ENCODE peak calls at places on chromosomes 6 and 20, in seven cellular contexts. T, E, C, P, S, R and U are unnamed samples.

GRCh38 chr20:23147964-23148720 is 62.0 kb upstream of the CD93 start:
- DNase-seq in T (no peak), E (no peak), C (peak), P (peak), S (peak), R (peak), U (peak)

GRCh38 chr6:137488736-137489409 is 5.3 kb downstream of the OLIG3 start:
- DNase-seq in T (no peak), E (no peak), C (no peak), P (no peak), S (no peak), R (no peak), U (no peak)

GRCh38 chr20:50726955-50727791 is 4.2 kb upstream of the PARD6B start:
- DNase-seq in T (no peak), E (no peak), C (no peak), P (no peak), S (no peak), R (peak), U (no peak)

GRCh38 chr6:46772038-46772437 is 21.2 kb upstream of the MEP1A start:
- DNase-seq in T (no peak), E (no peak), C (no peak), P (no peak), S (no peak), R (no peak), U (no peak)

GRCh38 chr20:17391108-17391771 is 139.9 kb downstream of the BFSP1 start:
- DNase-seq in T (no peak), E (no peak), C (no peak), P (no peak), S (no peak), R (no peak), U (no peak)

GRCh38 chr20:19817017-19817416 is 59.0 kb downstream of the RIN2 start:
- DNase-seq in T (no peak), E (no peak), C (no peak), P (peak), S (no peak), R (peak), U (no peak)

GRCh38 chr6:165034271-165034741 is 275.1 kb downstream of the C6orf118 start:
- DNase-seq in T (no peak), E (no peak), C (no peak), P (no peak), S (no peak), R (peak), U (no peak)

GRCh38 chr20:32966382-32966781 is 37.9 kb downstream of the SUN5 start:
- DNase-seq in T (no peak), E (no peak), C (no peak), P (no peak), S (no peak), R (no peak), U (no peak)

GRCh38 chr20:26209171-26209941 is 512.7 kb upstream of the ZNF337 start:
- DNase-seq in T (no peak), E (no peak), C (no peak), P (no peak), S (no peak), R (peak), U (peak)

GRCh38 chr20:33659341-33660034 is 2.6 kb upstream of the C20orf144 start:
- DNase-seq in T (no peak), E (no peak), C (no peak), P (no peak), S (no peak), R (no peak), U (no peak)

GRCh38 chr20:35271073-35271882 is 6.6 kb downstream of the MMP24OS start:
- DNase-seq in T (no peak), E (no peak), C (no peak), P (no peak), S (no peak), R (peak), U (no peak)

GRCh38 chr20:12570371-12570770 is 438.4 kb upstream of the SPTLC3 start:
- DNase-seq in T (no peak), E (peak), C (no peak), P (peak), S (peak), R (no peak), U (peak)

GRCh38 chr6:2244261-2245102 is 923 bp downstream of the GMDS start:
- DNase-seq in T (no peak), E (no peak), C (no peak), P (peak), S (peak), R (no peak), U (peak)

GRCh38 chr6:31525932-31526591 is 2.7 kb upstream of the MCCD1 start:
- DNase-seq in T (no peak), E (no peak), C (no peak), P (peak), S (no peak), R (peak), U (no peak)

GRCh38 chr6:22699046-22699639 is 129.8 kb downstream of the HDGFL1 start:
- DNase-seq in T (no peak), E (no peak), C (no peak), P (no peak), S (no peak), R (no peak), U (no peak)

GRCh38 chr6:100426241-100426640 is 38.5 kb downstream of the SIM1 start:
- DNase-seq in T (no peak), E (no peak), C (no peak), P (no peak), S (no peak), R (no peak), U (no peak)